ENCODE peak calls at places on chromosomes 6 and 20, in eight cellular contexts. X is astrocyte of the cerebellum, A is tibial artery, K is pancreas, W is uterus, S is left ventricle myocardium inferior, L is GM23338, U is astrocyte of the spinal cord. O is an unnamed sample.

GRCh38 chr6:151388997-151389639 is 2.2 kb downstream of the ZBTB2 start:
- DNase-seq in X (no peak), A (no peak), K (no peak), W (peak), S (no peak), L (no peak), U (no peak), O (no peak)

GRCh38 chr20:15236812-15237211 is 899.4 kb upstream of the FLRT3 start:
- DNase-seq in X (no peak), A (no peak), K (no peak), W (no peak), S (no peak), L (peak), U (peak), O (no peak)

GRCh38 chr6:46044876-46045617 is 29.4 kb upstream of the CLIC5 start:
- DNase-seq in X (peak), A (peak), K (no peak), W (peak), S (peak), L (no peak), U (peak), O (peak)

GRCh38 chr6:106185626-106186025 is 99.5 kb downstream of the PRDM1 start:
- DNase-seq in X (no peak), A (no peak), K (no peak), W (no peak), S (no peak), L (no peak), U (no peak), O (no peak)

GRCh38 chr6:53412316-53412715 is 63.6 kb upstream of the ELOVL5 start:
- DNase-seq in X (no peak), A (no peak), K (no peak), W (no peak), S (no peak), L (no peak), U (no peak), O (no peak)

GRCh38 chr20:34037767-34038166 is 44.1 kb downstream of the RALY start:
- DNase-seq in X (no peak), A (no peak), K (no peak), W (no peak), S (peak), L (no peak), U (no peak), O (no peak)

GRCh38 chr20:62367136-62367482 is at the start of gene LAMA5:
- DNase-seq in X (no peak), A (peak), K (peak), W (no peak), S (peak), L (peak), U (no peak), O (no peak)

GRCh38 chr20:20548527-20549266 is 163.7 kb downstream of the RALGAPA2 start:
- DNase-seq in X (no peak), A (no peak), K (no peak), W (no peak), S (no peak), L (no peak), U (no peak), O (no peak)

GRCh38 chr6:167572841-167573271 is 248.0 kb downstream of the TTLL2 start:
- DNase-seq in X (no peak), A (peak), K (no peak), W (no peak), S (no peak), L (no peak), U (no peak), O (no peak)

GRCh38 chr6:77326029-77326428 is 137.3 kb downstream of the HTR1B start:
- DNase-seq in X (no peak), A (no peak), K (no peak), W (no peak), S (no peak), L (no peak), U (peak), O (no peak)

GRCh38 chr6:113642714-113643442 is 214.3 kb upstream of the MARCKS start:
- DNase-seq in X (no peak), A (no peak), K (no peak), W (no peak), S (no peak), L (peak), U (no peak), O (no peak)

GRCh38 chr20:62636446-62636845 is 5.9 kb upstream of the SLCO4A1 start:
- DNase-seq in X (no peak), A (no peak), K (peak), W (no peak), S (no peak), L (no peak), U (no peak), O (no peak)

GRCh38 chr6:152094992-152095592 is 287.6 kb downstream of the ESR1 start:
- DNase-seq in X (peak), A (peak), K (no peak), W (peak), S (peak), L (no peak), U (peak), O (peak)

GRCh38 chr6:170176621-170177382 is 114.1 kb downstream of the DLL1 start:
- DNase-seq in X (no peak), A (no peak), K (no peak), W (peak), S (peak), L (no peak), U (no peak), O (no peak)

GRCh38 chr20:25547999-25548398 is 37.3 kb downstream of the NINL start:
- DNase-seq in X (no peak), A (no peak), K (no peak), W (no peak), S (no peak), L (no peak), U (no peak), O (no peak)

GRCh38 chr6:166949533-166950442 is 6.6 kb downstream of the RNASET2 start:
- DNase-seq in X (no peak), A (no peak), K (no peak), W (no peak), S (no peak), L (peak), U (no peak), O (no peak)

GRCh38 chr20:45404438-45404837 is 3.7 kb upstream of the DBNDD2 start:
- DNase-seq in X (no peak), A (no peak), K (no peak), W (no peak), S (no peak), L (no peak), U (no peak), O (no peak)

GRCh38 chr6:165864218-165864617 is 201.2 kb upstream of the PDE10A start:
- DNase-seq in X (no peak), A (no peak), K (no peak), W (no peak), S (no peak), L (no peak), U (no peak), O (no peak)

GRCh38 chr6:131547524-131547923 is 25.5 kb upstream of the ARG1 start:
- DNase-seq in X (no peak), A (no peak), K (no peak), W (no peak), S (no peak), L (no peak), U (no peak), O (no peak)
- H3K4me3 ChIP-seq in X (no peak), A (no peak), K (no peak), W (no peak), S (no peak), L (no peak), U (no peak), O (no peak)

GRCh38 chr6:147260091-147260490 is 55.9 kb downstream of the STXBP5 start:
- DNase-seq in X (no peak), A (no peak), K (no peak), W (no peak), S (no peak), L (no peak), U (no peak), O (no peak)

GRCh38 chr6:147257760-147258159 is 53.5 kb downstream of the STXBP5 start:
- DNase-seq in X (no peak), A (no peak), K (peak), W (no peak), S (no peak), L (no peak), U (no peak), O (no peak)

GRCh38 chr6:147251072-147251471 is 46.9 kb downstream of the STXBP5 start:
- DNase-seq in X (no peak), A (no peak), K (no peak), W (no peak), S (no peak), L (no peak), U (no peak), O (no peak)

GRCh38 chr6:147255948-147256674 is 51.9 kb downstream of the STXBP5 start:
- DNase-seq in X (no peak), A (no peak), K (no peak), W (no peak), S (no peak), L (no peak), U (no peak), O (no peak)
- TF ChIP-seq CTCF in X (no peak), A (no peak), K (no peak), W (no peak), S (no peak), L (no peak), U (no peak), O (no peak)

GRCh38 chr6:35600659-35601125 is 88.0 kb upstream of the TULP1 start:
- DNase-seq in X (no peak), A (no peak), K (no peak), W (no peak), S (no peak), L (no peak), U (no peak), O (no peak)
- H3K4me3 ChIP-seq in X (no peak), A (peak), K (no peak), W (no peak), S (peak), L (no peak), U (no peak), O (no peak)

GRCh38 chr6:132589454-132589853 is at the start of gene TAAR5:
- DNase-seq in X (no peak), A (no peak), K (no peak), W (no peak), S (no peak), L (no peak), U (no peak), O (no peak)

GRCh38 chr6:132587462-132587861 is 2.1 kb downstream of the TAAR5 start:
- DNase-seq in X (no peak), A (no peak), K (no peak), W (no peak), S (no peak), L (no peak), U (no peak), O (no peak)

GRCh38 chr6:132590362-132590761 is 821 bp upstream of the TAAR5 start:
- DNase-seq in X (no peak), A (no peak), K (no peak), W (no peak), S (no peak), L (no peak), U (no peak), O (no peak)

GRCh38 chr6:132584698-132585097 is 4.8 kb downstream of the TAAR5 start:
- DNase-seq in X (no peak), A (no peak), K (no peak), W (no peak), S (no peak), L (no peak), U (no peak), O (no peak)
- TF ChIP-seq CTCF in X (no peak), A (no peak), K (no peak), W (no peak), S (no peak), L (no peak), U (no peak), O (no peak)

DNA sequence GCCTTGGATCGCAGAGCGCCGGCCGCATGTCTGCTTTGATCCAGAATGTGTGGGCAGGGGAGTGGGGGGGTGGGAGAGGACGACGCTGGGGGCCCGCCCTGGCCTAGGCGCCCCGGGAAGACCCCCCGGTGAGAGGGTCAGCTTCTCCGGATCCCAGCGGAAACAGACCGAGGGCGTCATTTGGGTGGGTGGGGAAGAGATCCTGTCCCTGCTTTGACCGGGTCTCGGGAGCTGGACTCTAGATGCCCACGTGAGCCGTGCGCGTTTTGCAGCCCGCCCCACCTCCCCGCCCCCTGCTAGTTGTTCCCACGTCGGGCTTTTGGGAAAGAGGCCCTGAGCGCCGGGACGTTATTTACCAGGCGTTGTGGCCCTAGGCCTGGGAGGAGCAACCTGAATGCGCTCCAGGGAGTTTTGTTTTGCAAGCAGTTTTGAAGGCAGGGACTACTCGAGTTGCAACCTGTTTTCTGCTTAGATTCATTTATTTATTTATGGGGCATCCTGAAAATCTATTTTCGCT is 1.5 kb downstream of the DSP start:
- DNase-seq in X (no peak), A (no peak), K (peak), W (peak), S (peak), L (peak), U (peak), O (no peak)
- H3K4me3 ChIP-seq in X (peak), A (peak), K (peak), W (peak), S (peak), L (peak), U (peak), O (peak)

GRCh38 chr20:10560681-10561080 is 113.1 kb downstream of the JAG1 start:
- DNase-seq in X (no peak), A (no peak), K (no peak), W (no peak), S (no peak), L (no peak), U (no peak), O (no peak)

GRCh38 chr20:10559266-10559665 is 114.5 kb downstream of the JAG1 start:
- DNase-seq in X (no peak), A (no peak), K (no peak), W (no peak), S (no peak), L (no peak), U (no peak), O (no peak)

GRCh38 chr20:10556519-10557083 is 117.2 kb downstream of the JAG1 start:
- DNase-seq in X (no peak), A (no peak), K (no peak), W (no peak), S (no peak), L (no peak), U (no peak), O (no peak)

GRCh38 chr20:10557685-10558084 is 116.1 kb downstream of the JAG1 start:
- DNase-seq in X (no peak), A (no peak), K (no peak), W (no peak), S (no peak), L (peak), U (no peak), O (peak)

GRCh38 chr20:10558635-10559187 is 115.1 kb downstream of the JAG1 start:
- DNase-seq in X (peak), A (no peak), K (no peak), W (no peak), S (no peak), L (no peak), U (peak), O (peak)
- TF ChIP-seq CTCF in X (peak), A (peak), K (no peak), W (no peak), S (peak), L (no peak), U (peak), O (no peak)